ENCODE peak calls at places on chromosomes 3 and 15, in nine cellular contexts. One of them, this sample, is unnamed.

GRCh38 chr3:73827658-73828313 is 203.0 kb upstream of the PDZRN3 start:
- DNase-seq in ascending aorta: peak; percentile 73
- DNase-seq in gastrocnemius medialis: no peak
- DNase-seq in CD8-positive, alpha-beta memory T cell: no peak
- DNase-seq in fibroblast of lung: no peak
- DNase-seq in small intestine: peak; percentile 87
- DNase-seq in left lung: no peak
- DNase-seq in PC-3: no peak
- DNase-seq in tibial nerve: no peak
- DNase-seq in this sample: no peak

GRCh38 chr15:26879770-26880169 is 12.9 kb downstream of the GABRA5 start:
- DNase-seq in ascending aorta: no peak
- DNase-seq in gastrocnemius medialis: no peak
- DNase-seq in CD8-positive, alpha-beta memory T cell: no peak
- DNase-seq in fibroblast of lung: no peak
- DNase-seq in small intestine: no peak
- DNase-seq in left lung: no peak
- DNase-seq in PC-3: no peak
- DNase-seq in tibial nerve: no peak
- DNase-seq in this sample: no peak

GRCh38 chr3:162130582-162130981 is 634.0 kb downstream of the OTOL1 start:
- DNase-seq in ascending aorta: no peak
- DNase-seq in gastrocnemius medialis: no peak
- DNase-seq in CD8-positive, alpha-beta memory T cell: no peak
- DNase-seq in fibroblast of lung: no peak
- DNase-seq in small intestine: no peak
- DNase-seq in left lung: no peak
- DNase-seq in PC-3: no peak
- DNase-seq in tibial nerve: no peak
- DNase-seq in this sample: no peak

GRCh38 chr3:195699860-195700259 is 20.9 kb upstream of the MUC20 start:
- DNase-seq in ascending aorta: no peak
- DNase-seq in gastrocnemius medialis: no peak
- DNase-seq in CD8-positive, alpha-beta memory T cell: no peak
- DNase-seq in fibroblast of lung: no peak
- DNase-seq in small intestine: no peak
- DNase-seq in left lung: no peak
- DNase-seq in PC-3: no peak
- DNase-seq in tibial nerve: no peak
- DNase-seq in this sample: no peak

GRCh38 chr3:143329567-143330164 is 210.1 kb downstream of the CHST2 start:
- DNase-seq in ascending aorta: no peak
- DNase-seq in gastrocnemius medialis: no peak
- DNase-seq in CD8-positive, alpha-beta memory T cell: no peak
- DNase-seq in fibroblast of lung: peak; percentile 61
- DNase-seq in small intestine: peak; percentile 7
- DNase-seq in left lung: no peak
- DNase-seq in PC-3: no peak
- DNase-seq in tibial nerve: no peak
- DNase-seq in this sample: no peak

GRCh38 chr3:15629860-15630597 is 28.5 kb downstream of the BTD start:
- DNase-seq in ascending aorta: peak; percentile 78
- DNase-seq in gastrocnemius medialis: peak; percentile 69
- DNase-seq in CD8-positive, alpha-beta memory T cell: peak; percentile 52
- DNase-seq in fibroblast of lung: peak; percentile 77
- DNase-seq in small intestine: peak; percentile 84
- DNase-seq in left lung: peak; percentile 48
- DNase-seq in PC-3: peak; percentile 92
- DNase-seq in tibial nerve: no peak
- DNase-seq in this sample: peak; percentile 75

GRCh38 chr15:44092221-44092620 is 102.8 kb downstream of the FRMD5 start:
- DNase-seq in ascending aorta: no peak
- DNase-seq in gastrocnemius medialis: no peak
- DNase-seq in CD8-positive, alpha-beta memory T cell: no peak
- DNase-seq in fibroblast of lung: peak; percentile 88
- DNase-seq in small intestine: no peak
- DNase-seq in left lung: no peak
- DNase-seq in PC-3: peak; percentile 40
- DNase-seq in tibial nerve: no peak
- DNase-seq in this sample: no peak

GRCh38 chr15:39645138-39645975 is 64.5 kb downstream of the THBS1 start:
- DNase-seq in ascending aorta: no peak
- DNase-seq in gastrocnemius medialis: no peak
- DNase-seq in CD8-positive, alpha-beta memory T cell: no peak
- DNase-seq in fibroblast of lung: no peak
- DNase-seq in small intestine: no peak
- DNase-seq in left lung: no peak
- DNase-seq in PC-3: no peak
- DNase-seq in tibial nerve: no peak
- DNase-seq in this sample: no peak

GRCh38 chr3:72338942-72339749 is 509.1 kb downstream of the SHQ1 start:
- DNase-seq in ascending aorta: peak; percentile 88
- DNase-seq in gastrocnemius medialis: peak; percentile 72
- DNase-seq in CD8-positive, alpha-beta memory T cell: no peak
- DNase-seq in fibroblast of lung: peak; percentile 98
- DNase-seq in small intestine: no peak
- DNase-seq in left lung: peak; percentile 43
- DNase-seq in PC-3: peak; percentile 93
- DNase-seq in tibial nerve: no peak
- DNase-seq in this sample: peak; percentile 65

GRCh38 chr3:170523248-170523647 is 62.6 kb downstream of the SLC7A14 start:
- DNase-seq in ascending aorta: no peak
- DNase-seq in gastrocnemius medialis: no peak
- DNase-seq in CD8-positive, alpha-beta memory T cell: no peak
- DNase-seq in fibroblast of lung: peak; percentile 62
- DNase-seq in small intestine: no peak
- DNase-seq in left lung: no peak
- DNase-seq in PC-3: peak; percentile 66
- DNase-seq in tibial nerve: no peak
- DNase-seq in this sample: no peak

GRCh38 chr3:45205126-45205525 is 21.0 kb downstream of the TMEM158 start:
- DNase-seq in ascending aorta: no peak
- DNase-seq in gastrocnemius medialis: no peak
- DNase-seq in CD8-positive, alpha-beta memory T cell: no peak
- DNase-seq in fibroblast of lung: peak; percentile 32
- DNase-seq in small intestine: no peak
- DNase-seq in left lung: no peak
- DNase-seq in PC-3: no peak
- DNase-seq in tibial nerve: no peak
- DNase-seq in this sample: no peak

GRCh38 chr15:70192041-70192440 is 94.3 kb upstream of the TLE3 start:
- DNase-seq in ascending aorta: no peak
- DNase-seq in gastrocnemius medialis: no peak
- DNase-seq in CD8-positive, alpha-beta memory T cell: no peak
- DNase-seq in fibroblast of lung: no peak
- DNase-seq in small intestine: no peak
- DNase-seq in left lung: no peak
- DNase-seq in PC-3: no peak
- DNase-seq in tibial nerve: no peak
- DNase-seq in this sample: no peak

GRCh38 chr3:49248828-49249227 is 28.2 kb downstream of the C3orf62 start:
- DNase-seq in ascending aorta: no peak
- DNase-seq in gastrocnemius medialis: no peak
- DNase-seq in CD8-positive, alpha-beta memory T cell: no peak
- DNase-seq in fibroblast of lung: peak; percentile 19
- DNase-seq in small intestine: peak; percentile 13
- DNase-seq in left lung: no peak
- DNase-seq in PC-3: no peak
- DNase-seq in tibial nerve: no peak
- DNase-seq in this sample: no peak

GRCh38 chr3:72169120-72169519 is 384.2 kb upstream of the PROK2 start:
- DNase-seq in ascending aorta: no peak
- DNase-seq in gastrocnemius medialis: no peak
- DNase-seq in CD8-positive, alpha-beta memory T cell: no peak
- DNase-seq in fibroblast of lung: no peak
- DNase-seq in small intestine: no peak
- DNase-seq in left lung: no peak
- DNase-seq in PC-3: no peak
- DNase-seq in tibial nerve: no peak
- DNase-seq in this sample: no peak

GRCh38 chr3:161348791-161349400 is 22.4 kb downstream of the SPTSSB start:
- DNase-seq in ascending aorta: no peak
- DNase-seq in gastrocnemius medialis: no peak
- DNase-seq in CD8-positive, alpha-beta memory T cell: no peak
- DNase-seq in fibroblast of lung: peak; percentile 83
- DNase-seq in small intestine: no peak
- DNase-seq in left lung: no peak
- DNase-seq in PC-3: peak; percentile 53
- DNase-seq in tibial nerve: no peak
- DNase-seq in this sample: peak; percentile 32

GRCh38 chr3:189338366-189338765 is 166.6 kb downstream of the TPRG1 start:
- DNase-seq in ascending aorta: no peak
- DNase-seq in gastrocnemius medialis: peak; percentile 56
- DNase-seq in CD8-positive, alpha-beta memory T cell: no peak
- DNase-seq in fibroblast of lung: no peak
- DNase-seq in small intestine: no peak
- DNase-seq in left lung: no peak
- DNase-seq in PC-3: no peak
- DNase-seq in tibial nerve: no peak
- DNase-seq in this sample: no peak

GRCh38 chr3:69079269-69080159 is 651 bp downstream of the UBA3 start:
- DNase-seq in ascending aorta: no peak
- DNase-seq in gastrocnemius medialis: no peak
- DNase-seq in CD8-positive, alpha-beta memory T cell: no peak
- DNase-seq in fibroblast of lung: no peak
- DNase-seq in small intestine: no peak
- DNase-seq in left lung: no peak
- DNase-seq in PC-3: no peak
- DNase-seq in tibial nerve: no peak
- DNase-seq in this sample: no peak

GRCh38 chr3:151203053-151203420 is at the start of gene GPR171:
- DNase-seq in ascending aorta: no peak
- DNase-seq in gastrocnemius medialis: no peak
- DNase-seq in CD8-positive, alpha-beta memory T cell: peak; percentile 84
- DNase-seq in fibroblast of lung: no peak
- DNase-seq in small intestine: peak; percentile 58
- DNase-seq in left lung: no peak
- DNase-seq in PC-3: no peak
- DNase-seq in tibial nerve: no peak
- DNase-seq in this sample: no peak

GRCh38 chr3:24101676-24102168 is 156.6 kb downstream of the NR1D2 start:
- DNase-seq in ascending aorta: no peak
- DNase-seq in gastrocnemius medialis: no peak
- DNase-seq in CD8-positive, alpha-beta memory T cell: no peak
- DNase-seq in fibroblast of lung: peak; percentile 30
- DNase-seq in small intestine: no peak
- DNase-seq in left lung: no peak
- DNase-seq in PC-3: peak; percentile 50
- DNase-seq in tibial nerve: no peak
- DNase-seq in this sample: no peak

GRCh38 chr3:4908769-4909156 is 70.5 kb upstream of the BHLHE40 start:
- DNase-seq in ascending aorta: no peak
- DNase-seq in gastrocnemius medialis: no peak
- DNase-seq in CD8-positive, alpha-beta memory T cell: no peak
- DNase-seq in fibroblast of lung: no peak
- DNase-seq in small intestine: no peak
- DNase-seq in left lung: no peak
- DNase-seq in PC-3: no peak
- DNase-seq in tibial nerve: no peak
- DNase-seq in this sample: no peak
- H3K27ac ChIP-seq in ascending aorta: no peak overlapping the region
- H3K27ac ChIP-seq in gastrocnemius medialis: no peak overlapping the region
- H3K27ac ChIP-seq in CD8-positive, alpha-beta memory T cell: no peak overlapping the region
- H3K27ac ChIP-seq in fibroblast of lung: no peak overlapping the region
- H3K27ac ChIP-seq in small intestine: no peak overlapping the region
- H3K27ac ChIP-seq in left lung: no peak overlapping the region
- H3K27ac ChIP-seq in PC-3: no peak overlapping the region
- H3K27ac ChIP-seq in tibial nerve: no peak overlapping the region
- H3K27ac ChIP-seq in this sample: no peak overlapping the region

GRCh38 chr3:194332858-194333211 is 18.3 kb downstream of the CPN2 start:
- DNase-seq in ascending aorta: no peak
- DNase-seq in gastrocnemius medialis: no peak
- DNase-seq in CD8-positive, alpha-beta memory T cell: no peak
- DNase-seq in fibroblast of lung: no peak
- DNase-seq in small intestine: peak; percentile 65
- DNase-seq in left lung: no peak
- DNase-seq in PC-3: no peak
- DNase-seq in tibial nerve: no peak
- DNase-seq in this sample: no peak

GRCh38 chr3:194336601-194337355 is 14.3 kb downstream of the CPN2 start:
- DNase-seq in ascending aorta: no peak
- DNase-seq in gastrocnemius medialis: no peak
- DNase-seq in CD8-positive, alpha-beta memory T cell: no peak
- DNase-seq in fibroblast of lung: no peak
- DNase-seq in small intestine: no peak
- DNase-seq in left lung: no peak
- DNase-seq in PC-3: no peak
- DNase-seq in tibial nerve: no peak
- DNase-seq in this sample: no peak

GRCh38 chr3:194333212-194333980 is 17.7 kb downstream of the CPN2 start:
- DNase-seq in ascending aorta: peak; percentile 90
- DNase-seq in gastrocnemius medialis: peak; percentile 58
- DNase-seq in CD8-positive, alpha-beta memory T cell: peak; percentile 86
- DNase-seq in fibroblast of lung: peak; percentile 78
- DNase-seq in small intestine: peak; percentile 80
- DNase-seq in left lung: peak; percentile 89
- DNase-seq in PC-3: peak; percentile 95
- DNase-seq in tibial nerve: peak; percentile 78
- DNase-seq in this sample: peak; percentile 81

GRCh38 chr3:194330579-194330978 is 20.5 kb downstream of the CPN2 start:
- DNase-seq in ascending aorta: no peak
- DNase-seq in gastrocnemius medialis: no peak
- DNase-seq in CD8-positive, alpha-beta memory T cell: no peak
- DNase-seq in fibroblast of lung: peak; percentile 69
- DNase-seq in small intestine: no peak
- DNase-seq in left lung: no peak
- DNase-seq in PC-3: peak; percentile 75
- DNase-seq in tibial nerve: no peak
- DNase-seq in this sample: no peak

GRCh38 chr3:194333981-194334320 is 17.2 kb downstream of the CPN2 start:
- DNase-seq in ascending aorta: no peak
- DNase-seq in gastrocnemius medialis: no peak
- DNase-seq in CD8-positive, alpha-beta memory T cell: no peak
- DNase-seq in fibroblast of lung: no peak
- DNase-seq in small intestine: no peak
- DNase-seq in left lung: no peak
- DNase-seq in PC-3: no peak
- DNase-seq in tibial nerve: no peak
- DNase-seq in this sample: no peak
- H3K27ac ChIP-seq in ascending aorta: no peak overlapping the region
- H3K27ac ChIP-seq in gastrocnemius medialis: no peak overlapping the region
- H3K27ac ChIP-seq in CD8-positive, alpha-beta memory T cell: no peak overlapping the region
- H3K27ac ChIP-seq in fibroblast of lung: no peak overlapping the region
- H3K27ac ChIP-seq in small intestine: no peak overlapping the region
- H3K27ac ChIP-seq in left lung: no peak overlapping the region
- H3K27ac ChIP-seq in PC-3: no peak overlapping the region
- H3K27ac ChIP-seq in tibial nerve: no peak overlapping the region
- H3K27ac ChIP-seq in this sample: no peak overlapping the region

GRCh38 chr15:100686021-100686724 is 83.8 kb downstream of the ASB7 start:
- DNase-seq in ascending aorta: peak; percentile 73
- DNase-seq in gastrocnemius medialis: peak; percentile 41
- DNase-seq in CD8-positive, alpha-beta memory T cell: no peak
- DNase-seq in fibroblast of lung: peak; percentile 54
- DNase-seq in small intestine: no peak
- DNase-seq in left lung: no peak
- DNase-seq in PC-3: no peak
- DNase-seq in tibial nerve: no peak
- DNase-seq in this sample: no peak
- H3K27ac ChIP-seq in ascending aorta: no peak overlapping the region
- H3K27ac ChIP-seq in gastrocnemius medialis: peak overlapping the region; percentile 51
- H3K27ac ChIP-seq in CD8-positive, alpha-beta memory T cell: no peak overlapping the region
- H3K27ac ChIP-seq in fibroblast of lung: peak overlapping the region; percentile 69
- H3K27ac ChIP-seq in small intestine: no peak overlapping the region
- H3K27ac ChIP-seq in left lung: no peak overlapping the region
- H3K27ac ChIP-seq in PC-3: peak overlapping the region; percentile 100
- H3K27ac ChIP-seq in tibial nerve: peak overlapping the region; percentile 66
- H3K27ac ChIP-seq in this sample: peak overlapping the region; percentile 93

GRCh38 chr15:82021021-82021420 is 24.8 kb downstream of the MEX3B start:
- DNase-seq in ascending aorta: no peak
- DNase-seq in gastrocnemius medialis: no peak
- DNase-seq in CD8-positive, alpha-beta memory T cell: no peak
- DNase-seq in fibroblast of lung: peak; percentile 9
- DNase-seq in small intestine: no peak
- DNase-seq in left lung: no peak
- DNase-seq in PC-3: no peak
- DNase-seq in tibial nerve: no peak
- DNase-seq in this sample: no peak
- H3K27ac ChIP-seq in ascending aorta: no peak overlapping the region
- H3K27ac ChIP-seq in gastrocnemius medialis: no peak overlapping the region
- H3K27ac ChIP-seq in CD8-positive, alpha-beta memory T cell: no peak overlapping the region
- H3K27ac ChIP-seq in fibroblast of lung: no peak overlapping the region
- H3K27ac ChIP-seq in small intestine: no peak overlapping the region
- H3K27ac ChIP-seq in left lung: no peak overlapping the region
- H3K27ac ChIP-seq in PC-3: no peak overlapping the region
- H3K27ac ChIP-seq in tibial nerve: no peak overlapping the region
- H3K27ac ChIP-seq in this sample: no peak overlapping the region